ENCODE peak calls at places on chromosomes 5 and 9, in four cellular contexts. C is fibroblast of lung, V is esophagus squamous epithelium, E is A549. N is an unnamed sample.

GRCh38 chr9:129109504-129109903 is 1.1 kb downstream of the CRAT start:
- DNase-seq in V (no peak), C (peak; percentile 6), E (peak; percentile 54), N (no peak)

GRCh38 chr5:160312139-160312959 is at the start of gene CCNJL:
- DNase-seq in V (no peak), C (peak; percentile 17), E (peak; percentile 86), N (peak; percentile 90)

GRCh38 chr5:111694183-111694582 is 62.8 kb downstream of the NREP start:
- DNase-seq in E (no peak), C (peak; percentile 93), V (no peak), N (no peak)

GRCh38 chr5:88262116-88262515 is 6.5 kb downstream of the TMEM161B start:
- DNase-seq in C (no peak), V (no peak), E (no peak), N (peak; percentile 34)

GRCh38 chr5:66967102-66967501 is 229.5 kb downstream of the CD180 start:
- DNase-seq in V (no peak), E (no peak), C (peak; percentile 65), N (no peak)

GRCh38 chr9:84439253-84439652 is 98.7 kb upstream of the SLC28A3 start:
- DNase-seq in C (peak; percentile 36), V (no peak), E (no peak), N (no peak)

GRCh38 chr5:81213070-81213469 is 20.1 kb upstream of the CKMT2 start:
- DNase-seq in C (no peak), V (no peak), E (no peak), N (no peak)

GRCh38 chr5:115068239-115069086 is 101.2 kb downstream of the TRIM36 start:
- DNase-seq in V (no peak), E (no peak), C (peak; percentile 24), N (peak; percentile 26)

GRCh38 chr9:129773262-129774048 is 20.6 kb upstream of the PTGES start:
- DNase-seq in C (peak; percentile 95), E (peak; percentile 76), V (no peak), N (peak; percentile 11)

GRCh38 chr9:35001803-35002502 is 12.4 kb downstream of the DNAJB5 start:
- DNase-seq in E (no peak), V (no peak), C (no peak), N (no peak)

GRCh38 chr5:149143470-149143869 is 2.2 kb downstream of the ABLIM3 start:
- DNase-seq in C (peak; percentile 88), E (no peak), V (no peak), N (peak; percentile 74)

GRCh38 chr5:14574124-14574523 is 7.5 kb upstream of the OTULINL start:
- DNase-seq in V (no peak), C (no peak), E (no peak), N (no peak)

GRCh38 chr9:93253633-93254032 is 69.7 kb downstream of the WNK2 start:
- DNase-seq in V (no peak), E (no peak), C (no peak), N (no peak)

GRCh38 chr9:130408669-130409068 is 36.1 kb upstream of the ASS1 start:
- DNase-seq in V (no peak), E (no peak), C (no peak), N (no peak)

GRCh38 chr5:14741721-14742426 is 77.4 kb downstream of the OTULIN start:
- DNase-seq in V (no peak), C (no peak), E (no peak), N (no peak)

GRCh38 chr5:81164936-81165335 is 68.2 kb upstream of the CKMT2 start:
- DNase-seq in V (no peak), C (no peak), E (no peak), N (peak; percentile 87)

N was measured in astrocyte of the hippocampus.